ENCODE peak calls at places on chromosomes 7 and 10, in nine cellular contexts. U is endothelial cell of umbilical vein; F is activated CD4-positive, alpha-beta T cell treated with anti-CD3 and anti-CD28 coated beads, Interleukin-2, amount 50 U/mL, for 24 hours; K is aorta; P is amniotic stem cell; N is DMS53; R is T-helper 17 cell; V is lower lobe of right lung; M is Caco-2. C is an unnamed sample.

GRCh38 chr10:100803908-100804307 is 58.5 kb downstream of the PAX2 start:
- DNase-seq in U (no peak), F (no peak), K (no peak), P (no peak), N (no peak), R (no peak), V (no peak), M (no peak), C (no peak)

GRCh38 chr7:128919881-128920789 is 9.6 kb upstream of the KCP start:
- DNase-seq in U (no peak), F (no peak), K (no peak), P (no peak), N (no peak), R (no peak), V (no peak), M (no peak), C (peak; percentile 47)

GRCh38 chr7:134919240-134919641 is 67.1 kb upstream of the AGBL3 start:
- DNase-seq in U (no peak), F (no peak), K (no peak), P (no peak), N (no peak), R (no peak), V (no peak), M (no peak), C (no peak)

GRCh38 chr10:45487738-45488137 is 113.7 kb downstream of the ALOX5 start:
- DNase-seq in U (no peak), F (no peak), K (no peak), P (no peak), N (no peak), R (no peak), V (no peak), M (no peak), C (no peak)

GRCh38 chr10:33321516-33321915 is 13.0 kb downstream of the NRP1 start:
- DNase-seq in U (no peak), F (no peak), K (no peak), P (no peak), N (no peak), R (no peak), V (no peak), M (no peak), C (no peak)

GRCh38 chr7:112594397-112594796 is 113.6 kb downstream of the LSMEM1 start:
- DNase-seq in U (no peak), F (no peak), K (no peak), P (peak; percentile 2), N (no peak), R (no peak), V (no peak), M (no peak), C (no peak)

GRCh38 chr7:41612798-41613197 is 90.1 kb downstream of the INHBA start:
- DNase-seq in U (no peak), F (no peak), K (no peak), P (no peak), N (no peak), R (no peak), V (no peak), M (no peak), C (no peak)

GRCh38 chr7:3446786-3447185 is 145.7 kb downstream of the SDK1 start:
- DNase-seq in U (no peak), F (no peak), K (no peak), P (no peak), N (no peak), R (no peak), V (no peak), M (no peak), C (no peak)

GRCh38 chr10:117339569-117339968 is 35.7 kb downstream of the PDZD8 start:
- DNase-seq in U (no peak), F (no peak), K (no peak), P (no peak), N (no peak), R (no peak), V (no peak), M (no peak), C (no peak)

GRCh38 chr10:754914-755313 is 65.4 kb upstream of the DIP2C start:
- DNase-seq in U (no peak), F (no peak), K (no peak), P (no peak), N (no peak), R (no peak), V (no peak), M (no peak), C (no peak)

GRCh38 chr7:28627869-28628268 is 215.6 kb downstream of the CREB5 start:
- DNase-seq in U (no peak), F (no peak), K (no peak), P (no peak), N (no peak), R (no peak), V (no peak), M (no peak), C (no peak)

GRCh38 chr10:131311661-131312260 is at the start of gene TCERG1L:
- DNase-seq in U (no peak), F (no peak), K (no peak), P (no peak), N (no peak), R (no peak), V (peak; percentile 43), M (no peak), C (no peak)

GRCh38 chr7:127824682-127825081 is 172.7 kb downstream of the SND1 start:
- DNase-seq in U (no peak), F (no peak), K (no peak), P (no peak), N (no peak), R (no peak), V (no peak), M (no peak), C (no peak)

GRCh38 chr7:7653568-7654187 is 13.1 kb downstream of the UMAD1 start:
- DNase-seq in U (no peak), F (no peak), K (no peak), P (no peak), N (peak; percentile 54), R (no peak), V (no peak), M (peak; percentile 43), C (no peak)

GRCh38 chr7:150417863-150418262 is 32.6 kb upstream of the GIMAP8 start:
- DNase-seq in U (no peak), F (no peak), K (no peak), P (no peak), N (no peak), R (no peak), V (no peak), M (no peak), C (no peak)

GRCh38 chr10:84337199-84337598 is 8.8 kb downstream of the CCSER2 start:
- DNase-seq in U (no peak), F (no peak), K (no peak), P (peak; percentile 28), N (no peak), R (no peak), V (no peak), M (no peak), C (no peak)